ENCODE peak calls at places on chromosome 6, in five cellular contexts. One of them, this sample, is unnamed.

GRCh38 chr6:142617158-142617557 is 315.4 kb downstream of the ADGRG6 start:
- DNase-seq in mesenchymal stem cell: no peak
- DNase-seq in neuronal stem cell: no peak
- DNase-seq in H1: no peak
- DNase-seq in H9: no peak
- DNase-seq in this sample: no peak

GRCh38 chr6:19995575-19996257 is 158.5 kb downstream of the ID4 start:
- DNase-seq in mesenchymal stem cell: no peak
- DNase-seq in neuronal stem cell: no peak
- DNase-seq in H1: no peak
- DNase-seq in H9: no peak
- DNase-seq in this sample: no peak

GRCh38 chr6:129133770-129134192 is 250.8 kb downstream of the LAMA2 start:
- DNase-seq in mesenchymal stem cell: no peak
- DNase-seq in neuronal stem cell: no peak
- DNase-seq in H1: no peak
- DNase-seq in H9: no peak
- DNase-seq in this sample: no peak

GRCh38 chr6:33967966-33968724 is 164.3 kb upstream of the MLN start:
- DNase-seq in mesenchymal stem cell: peak; percentile 2
- DNase-seq in neuronal stem cell: no peak
- DNase-seq in H1: no peak
- DNase-seq in H9: peak; percentile 63
- DNase-seq in this sample: no peak

GRCh38 chr6:42848700-42849099 is 30.7 kb upstream of the RPL7L1 start:
- DNase-seq in mesenchymal stem cell: no peak
- DNase-seq in neuronal stem cell: no peak
- DNase-seq in H1: no peak
- DNase-seq in H9: no peak
- DNase-seq in this sample: no peak

GRCh38 chr6:9620263-9620662 is 794.6 kb downstream of the TFAP2A start:
- DNase-seq in mesenchymal stem cell: no peak
- DNase-seq in neuronal stem cell: no peak
- DNase-seq in H1: no peak
- DNase-seq in H9: no peak
- DNase-seq in this sample: no peak

GRCh38 chr6:8492536-8493125 is 57.3 kb upstream of the SLC35B3 start:
- DNase-seq in mesenchymal stem cell: no peak
- DNase-seq in neuronal stem cell: no peak
- DNase-seq in H1: no peak
- DNase-seq in H9: no peak
- DNase-seq in this sample: no peak

GRCh38 chr6:83138118-83138722 is 54.8 kb downstream of the PGM3 start:
- DNase-seq in mesenchymal stem cell: no peak
- DNase-seq in neuronal stem cell: no peak
- DNase-seq in H1: no peak
- DNase-seq in H9: no peak
- DNase-seq in this sample: no peak

GRCh38 chr6:80967618-80968017 is 784.9 kb downstream of the TENT5A start:
- DNase-seq in mesenchymal stem cell: peak; percentile 24
- DNase-seq in neuronal stem cell: no peak
- DNase-seq in H1: no peak
- DNase-seq in H9: no peak
- DNase-seq in this sample: no peak

GRCh38 chr6:88294702-88295101 is 128.6 kb upstream of the CNR1 start:
- DNase-seq in mesenchymal stem cell: no peak
- DNase-seq in neuronal stem cell: no peak
- DNase-seq in H1: no peak
- DNase-seq in H9: no peak
- DNase-seq in this sample: no peak

GRCh38 chr6:150451767-150452641 is 83.2 kb downstream of the IYD start:
- DNase-seq in mesenchymal stem cell: no peak
- DNase-seq in neuronal stem cell: no peak
- DNase-seq in H1: no peak
- DNase-seq in H9: no peak
- DNase-seq in this sample: peak; percentile 16

GRCh38 chr6:157650261-157650640 is 172.8 kb upstream of the SNX9 start:
- DNase-seq in mesenchymal stem cell: no peak
- DNase-seq in neuronal stem cell: no peak
- DNase-seq in H1: no peak
- DNase-seq in H9: no peak
- DNase-seq in this sample: no peak

GRCh38 chr6:137970368-137970767 is 103.3 kb downstream of the TNFAIP3 start:
- DNase-seq in mesenchymal stem cell: no peak
- DNase-seq in neuronal stem cell: no peak
- DNase-seq in H1: no peak
- DNase-seq in H9: no peak
- DNase-seq in this sample: no peak

GRCh38 chr6:169692516-169692915 is 9.3 kb downstream of the WDR27 start:
- DNase-seq in mesenchymal stem cell: no peak
- DNase-seq in neuronal stem cell: no peak
- DNase-seq in H1: no peak
- DNase-seq in H9: no peak
- DNase-seq in this sample: no peak

GRCh38 chr6:80174931-80175572 is 68.6 kb downstream of the BCKDHB start:
- DNase-seq in mesenchymal stem cell: peak; percentile 78
- DNase-seq in neuronal stem cell: no peak
- DNase-seq in H1: no peak
- DNase-seq in H9: no peak
- DNase-seq in this sample: no peak

GRCh38 chr6:43286995-43287716 is 10.9 kb upstream of the SLC22A7 start:
- DNase-seq in mesenchymal stem cell: no peak
- DNase-seq in neuronal stem cell: no peak
- DNase-seq in H1: no peak
- DNase-seq in H9: peak; percentile 74
- DNase-seq in this sample: no peak

GRCh38 chr6:165042912-165043311 is 266.5 kb downstream of the C6orf118 start:
- DNase-seq in mesenchymal stem cell: no peak
- DNase-seq in neuronal stem cell: no peak
- DNase-seq in H1: no peak
- DNase-seq in H9: peak; percentile 59
- DNase-seq in this sample: peak; percentile 76

GRCh38 chr6:166768761-166769160 is 141.7 kb upstream of the RPS6KA2 start:
- DNase-seq in mesenchymal stem cell: no peak
- DNase-seq in neuronal stem cell: no peak
- DNase-seq in H1: no peak
- DNase-seq in H9: no peak
- DNase-seq in this sample: no peak

GRCh38 chr6:42010185-42010872 is 40.0 kb upstream of the TAF8 start:
- DNase-seq in mesenchymal stem cell: peak; percentile 11
- DNase-seq in neuronal stem cell: no peak
- DNase-seq in H1: no peak
- DNase-seq in H9: peak; percentile 69
- DNase-seq in this sample: peak; percentile 60

GRCh38 chr6:32718879-32719278 is 22.3 kb upstream of the HLA-DQA2 start:
- DNase-seq in mesenchymal stem cell: no peak
- DNase-seq in neuronal stem cell: no peak
- DNase-seq in H1: no peak
- DNase-seq in H9: no peak
- DNase-seq in this sample: no peak

GRCh38 chr6:127939442-127940066 is 38.7 kb upstream of the THEMIS start:
- DNase-seq in mesenchymal stem cell: peak; percentile 16
- DNase-seq in neuronal stem cell: no peak
- DNase-seq in H1: no peak
- DNase-seq in H9: no peak
- DNase-seq in this sample: peak; percentile 74

GRCh38 chr6:166566026-166567011 is 20.2 kb downstream of the RAMACL start:
- DNase-seq in mesenchymal stem cell: no peak
- DNase-seq in neuronal stem cell: no peak
- DNase-seq in H1: no peak
- DNase-seq in H9: no peak
- DNase-seq in this sample: no peak

GRCh38 chr6:16925461-16925860 is 164.2 kb upstream of the ATXN1 start:
- DNase-seq in mesenchymal stem cell: peak; percentile 49
- DNase-seq in neuronal stem cell: no peak
- DNase-seq in H1: no peak
- DNase-seq in H9: no peak
- DNase-seq in this sample: no peak

GRCh38 chr6:21235162-21235561 is 358.4 kb upstream of the SOX4 start:
- DNase-seq in mesenchymal stem cell: no peak
- DNase-seq in neuronal stem cell: no peak
- DNase-seq in H1: no peak
- DNase-seq in H9: no peak
- DNase-seq in this sample: peak; percentile 16

GRCh38 chr6:12113190-12113578 is 101.1 kb downstream of the HIVEP1 start:
- DNase-seq in mesenchymal stem cell: peak; percentile 90
- DNase-seq in neuronal stem cell: no peak
- DNase-seq in H1: no peak
- DNase-seq in H9: no peak
- DNase-seq in this sample: peak; percentile 29

GRCh38 chr6:151325075-151326050 is 66.0 kb downstream of the ZBTB2 start:
- DNase-seq in mesenchymal stem cell: peak; percentile 68
- DNase-seq in neuronal stem cell: peak; percentile 15
- DNase-seq in H1: no peak
- DNase-seq in H9: peak; percentile 55
- DNase-seq in this sample: peak; percentile 14

GRCh38 chr6:13677878-13678254 is 33.8 kb downstream of the RANBP9 start:
- DNase-seq in mesenchymal stem cell: no peak
- DNase-seq in neuronal stem cell: no peak
- DNase-seq in H1: no peak
- DNase-seq in H9: no peak
- DNase-seq in this sample: peak; percentile 80

GRCh38 chr6:98929498-98930060 is 18.2 kb downstream of the FBXL4 start:
- DNase-seq in mesenchymal stem cell: no peak
- DNase-seq in neuronal stem cell: no peak
- DNase-seq in H1: no peak
- DNase-seq in H9: no peak
- DNase-seq in this sample: no peak

GRCh38 chr6:150813319-150813992 is 52.0 kb upstream of the MTHFD1L start:
- DNase-seq in mesenchymal stem cell: peak; percentile 16
- DNase-seq in neuronal stem cell: no peak
- DNase-seq in H1: no peak
- DNase-seq in H9: no peak
- DNase-seq in this sample: peak; percentile 76

GRCh38 chr6:109008061-109008460 is 86.6 kb downstream of the SESN1 start:
- DNase-seq in mesenchymal stem cell: no peak
- DNase-seq in neuronal stem cell: no peak
- DNase-seq in H1: no peak
- DNase-seq in H9: no peak
- DNase-seq in this sample: no peak

GRCh38 chr6:154071236-154071635 is 32.2 kb downstream of the OPRM1 start:
- DNase-seq in mesenchymal stem cell: no peak
- DNase-seq in neuronal stem cell: no peak
- DNase-seq in H1: no peak
- DNase-seq in H9: no peak
- DNase-seq in this sample: no peak

GRCh38 chr6:22926613-22927348 is 357.4 kb downstream of the HDGFL1 start:
- DNase-seq in mesenchymal stem cell: peak; percentile 26
- DNase-seq in neuronal stem cell: no peak
- DNase-seq in H1: no peak
- DNase-seq in H9: no peak
- DNase-seq in this sample: no peak

GRCh38 chr6:32131439-32131948 is 1.4 kb upstream of the FKBPL start:
- DNase-seq in mesenchymal stem cell: no peak
- DNase-seq in neuronal stem cell: no peak
- DNase-seq in H1: no peak
- DNase-seq in H9: no peak
- DNase-seq in this sample: peak; percentile 32

GRCh38 chr6:55069132-55069781 is 105.1 kb upstream of the HCRTR2 start:
- DNase-seq in mesenchymal stem cell: peak; percentile 64
- DNase-seq in neuronal stem cell: peak; percentile 27
- DNase-seq in H1: peak; percentile 2
- DNase-seq in H9: peak; percentile 30
- DNase-seq in this sample: peak; percentile 50

GRCh38 chr6:75283907-75284284 is 696 bp downstream of the TMEM30A start:
- DNase-seq in mesenchymal stem cell: no peak
- DNase-seq in neuronal stem cell: no peak
- DNase-seq in H1: no peak
- DNase-seq in H9: no peak
- DNase-seq in this sample: no peak

GRCh38 chr6:89269981-89270380 is 45.1 kb downstream of the GABRR2 start:
- DNase-seq in mesenchymal stem cell: no peak
- DNase-seq in neuronal stem cell: no peak
- DNase-seq in H1: no peak
- DNase-seq in H9: no peak
- DNase-seq in this sample: no peak

GRCh38 chr6:84772428-84773132 is 8.2 kb upstream of the TBX18 start:
- DNase-seq in mesenchymal stem cell: peak; percentile 11
- DNase-seq in neuronal stem cell: no peak
- DNase-seq in H1: no peak
- DNase-seq in H9: peak; percentile 44
- DNase-seq in this sample: no peak

GRCh38 chr6:155497273-155497672 is 41.6 kb upstream of the NOX3 start:
- DNase-seq in mesenchymal stem cell: no peak
- DNase-seq in neuronal stem cell: no peak
- DNase-seq in H1: no peak
- DNase-seq in H9: no peak
- DNase-seq in this sample: no peak
- H2BK12ac ChIP-seq in mesenchymal stem cell: no peak overlapping the region
- H2BK12ac ChIP-seq in neuronal stem cell: no peak overlapping the region
- H2BK12ac ChIP-seq in H1: no peak overlapping the region
- H2BK12ac ChIP-seq in H9: no peak overlapping the region
- H2BK12ac ChIP-seq in this sample: no peak overlapping the region

DNA sequence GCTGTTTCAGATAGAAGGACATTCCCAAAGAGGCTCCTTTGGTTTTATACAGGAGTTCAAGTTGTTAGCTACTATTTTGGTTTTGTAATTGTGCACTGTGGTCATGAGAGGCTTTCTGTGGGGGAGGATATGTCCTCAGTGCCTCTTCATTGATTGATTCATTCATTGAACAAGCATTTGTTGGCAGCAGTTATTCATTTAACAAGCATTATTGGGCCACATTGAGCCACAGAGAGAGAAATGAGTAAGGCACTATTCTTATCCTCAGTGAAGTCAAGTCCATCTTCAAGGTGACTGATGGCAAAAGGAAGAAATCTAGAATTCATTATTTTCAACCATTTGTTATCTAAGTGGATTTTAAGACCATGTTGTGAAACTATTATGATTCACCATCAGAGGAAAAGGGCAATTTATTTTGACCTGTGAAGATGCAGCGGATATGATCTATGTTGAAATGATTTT is 697.2 kb upstream of the CITED2 start:
- DNase-seq in mesenchymal stem cell: peak; percentile 75
- DNase-seq in neuronal stem cell: no peak
- DNase-seq in H1: no peak
- DNase-seq in H9: no peak
- DNase-seq in this sample: no peak
- H3K4ac ChIP-seq in mesenchymal stem cell: no peak overlapping the region
- H3K4ac ChIP-seq in neuronal stem cell: no peak overlapping the region
- H3K4ac ChIP-seq in H1: no peak overlapping the region
- H3K4ac ChIP-seq in H9: no peak overlapping the region
- H3K4ac ChIP-seq in this sample: no peak overlapping the region

GRCh38 chr6:106119991-106120390 is 33.9 kb downstream of the PRDM1 start:
- DNase-seq in mesenchymal stem cell: peak; percentile 34
- DNase-seq in neuronal stem cell: no peak
- DNase-seq in H1: no peak
- DNase-seq in H9: no peak
- DNase-seq in this sample: no peak
- H3K4me1 ChIP-seq in mesenchymal stem cell: peaks cover 4% of the 10 kb centered on the region
- H3K4me1 ChIP-seq in neuronal stem cell: peaks cover 1% of the 10 kb centered on the region
- H3K4me1 ChIP-seq in H1: no peaks in the 10 kb centered on the region
- H3K4me1 ChIP-seq in H9: peaks cover 4% of the 10 kb centered on the region
- H3K4me1 ChIP-seq in this sample: peaks cover 2% of the 10 kb centered on the region

DNA sequence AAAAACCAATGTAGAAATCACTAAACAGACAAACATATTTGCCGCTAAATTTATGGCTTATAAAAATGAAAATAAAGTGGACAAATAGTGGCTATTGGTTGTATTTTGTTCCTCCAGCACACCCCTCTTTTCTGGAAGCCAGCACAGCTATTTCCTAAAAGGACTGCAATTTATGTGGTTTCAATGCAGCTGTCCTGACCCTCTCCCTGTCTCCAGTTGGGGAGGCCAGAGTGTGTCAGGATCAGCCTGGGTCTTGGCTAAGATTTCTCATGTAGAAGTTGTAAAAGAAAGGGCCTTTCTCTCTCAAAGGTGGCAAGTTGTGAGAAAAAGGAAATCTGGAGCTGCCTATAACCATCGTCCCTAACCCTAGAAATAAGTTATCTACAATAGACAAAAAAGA is 165.6 kb downstream of the ALDH8A1 start:
- DNase-seq in mesenchymal stem cell: no peak
- DNase-seq in neuronal stem cell: no peak
- DNase-seq in H1: no peak
- DNase-seq in H9: no peak
- DNase-seq in this sample: no peak
- H2BK12ac ChIP-seq in mesenchymal stem cell: no peak overlapping the region
- H2BK12ac ChIP-seq in neuronal stem cell: no peak overlapping the region
- H2BK12ac ChIP-seq in H1: no peak overlapping the region
- H2BK12ac ChIP-seq in H9: no peak overlapping the region
- H2BK12ac ChIP-seq in this sample: no peak overlapping the region